ENCODE peak calls at places on chromosomes 1 and 21, in six cellular contexts. C is HCT116, A is uterus, V is left lung, M is neural progenitor cell, L is dorsolateral prefrontal cortex. G is an unnamed sample.

GRCh38 chr1:114435088-114435715 is 75.8 kb downstream of the TRIM33 start:
- DNase-seq in L (no peak), V (no peak), A (no peak), M (no peak), C (no peak), G (no peak)

GRCh38 chr1:207804746-207805468 is 53.1 kb downstream of the CD46 start:
- DNase-seq in C (no peak), A (no peak), L (no peak), M (no peak), V (no peak), G (no peak)

GRCh38 chr1:19597463-19598309 is 46.4 kb upstream of the NBL1 start:
- DNase-seq in A (no peak), M (no peak), L (no peak), V (no peak), C (peak), G (peak)

GRCh38 chr1:69888657-69889056 is 316.7 kb downstream of the LRRC40 start:
- DNase-seq in A (no peak), L (no peak), C (no peak), M (no peak), V (no peak), G (no peak)

GRCh38 chr1:9892563-9893528 is 17.2 kb downstream of the CTNNBIP1 start:
- DNase-seq in C (peak), V (no peak), M (peak), A (no peak), L (no peak), G (peak)

GRCh38 chr1:181062800-181063428 is 25.6 kb upstream of the IER5 start:
- DNase-seq in V (no peak), L (no peak), C (no peak), A (no peak), M (no peak), G (no peak)

GRCh38 chr1:228082975-228083870 is 715 bp downstream of the ARF1 start:
- DNase-seq in M (peak), V (peak), C (no peak), L (peak), A (peak), G (no peak)

GRCh38 chr21:43269461-43269860 is 100.7 kb downstream of the CRYAA start:
- DNase-seq in L (no peak), A (no peak), V (no peak), C (no peak), M (peak), G (no peak)

GRCh38 chr1:233300326-233300725 is 4.8 kb upstream of the PCNX2 start:
- DNase-seq in M (no peak), C (no peak), V (no peak), A (no peak), L (no peak), G (no peak)

GRCh38 chr1:44048816-44049215 is 17.6 kb upstream of the SLC6A9 start:
- DNase-seq in M (no peak), C (no peak), L (no peak), A (no peak), V (no peak), G (peak)

GRCh38 chr21:33229099-33229775 is 501 bp upstream of the IFNAR2 start:
- DNase-seq in V (no peak), C (no peak), M (no peak), A (no peak), L (no peak), G (no peak)

GRCh38 chr1:44829506-44830384 is 13.3 kb downstream of the PTCH2 start:
- DNase-seq in C (no peak), L (no peak), M (no peak), V (no peak), A (no peak), G (no peak)

GRCh38 chr21:31714741-31715365 is 17.1 kb downstream of the SCAF4 start:
- DNase-seq in M (no peak), L (no peak), A (no peak), V (no peak), C (no peak), G (no peak)

GRCh38 chr1:112698366-112699310 is 8.3 kb downstream of the RHOC start:
- DNase-seq in M (no peak), A (peak), V (peak), L (no peak), C (no peak), G (no peak)

GRCh38 chr1:8495928-8496401 is 178.1 kb downstream of the SLC45A1 start:
- DNase-seq in V (no peak), C (peak), A (no peak), L (no peak), M (no peak), G (no peak)

GRCh38 chr21:37006521-37007291 is at the start of gene RIPPLY3:
- DNase-seq in L (no peak), M (peak), A (no peak), V (peak), C (no peak), G (peak)

GRCh38 chr21:29154270-29154669 is 23.8 kb downstream of the MAP3K7CL start:
- DNase-seq in M (no peak), C (no peak), L (no peak), A (no peak), V (no peak), G (no peak)

GRCh38 chr1:61142726-61143500 is 60.6 kb downstream of the NFIA start:
- DNase-seq in A (no peak), V (no peak), M (no peak), L (no peak), C (no peak), G (no peak)

GRCh38 chr1:32705516-32705915 is 2.9 kb upstream of the SYNC start:
- DNase-seq in A (no peak), V (peak), M (no peak), C (no peak), L (no peak), G (no peak)

GRCh38 chr21:38380391-38381137 is 117.7 kb downstream of the ERG start:
- DNase-seq in A (no peak), M (no peak), L (no peak), V (no peak), C (no peak), G (peak)

GRCh38 chr1:204623365-204623893 is 62.1 kb downstream of the LRRN2 start:
- DNase-seq in V (no peak), M (peak), L (no peak), C (peak), A (peak), G (peak)

GRCh38 chr1:38134294-38134755 is 87.7 kb upstream of the POU3F1 start:
- DNase-seq in V (no peak), L (peak), A (no peak), C (no peak), M (no peak), G (no peak)

GRCh38 chr1:88985692-88986091 is 6.7 kb downstream of the KYAT3 start:
- DNase-seq in V (no peak), C (peak), M (no peak), L (no peak), A (no peak), G (no peak)

GRCh38 chr1:203328714-203329122 is 22.2 kb downstream of the FMOD start:
- DNase-seq in M (peak), V (no peak), L (no peak), A (no peak), C (no peak), G (peak)

GRCh38 chr1:106619080-106619826 is 437.2 kb upstream of the PRMT6 start:
- DNase-seq in L (no peak), A (no peak), V (peak), C (no peak), M (no peak), G (no peak)

GRCh38 chr1:191752342-191752741 is 405.9 kb upstream of the RGS18 start:
- DNase-seq in M (no peak), V (no peak), C (no peak), L (no peak), A (no peak), G (no peak)

GRCh38 chr1:37177230-37177864 is 143.0 kb upstream of the GRIK3 start:
- DNase-seq in L (no peak), M (peak), V (no peak), C (peak), A (no peak), G (no peak)

GRCh38 chr1:25111706-25112105 is 120.6 kb downstream of the SYF2 start:
- DNase-seq in M (no peak), L (no peak), C (no peak), A (no peak), V (no peak), G (no peak)

GRCh38 chr1:228155596-228156517 is 6.1 kb downstream of the GJC2 start:
- DNase-seq in A (no peak), L (no peak), V (peak), M (no peak), C (no peak), G (no peak)

GRCh38 chr1:8061673-8062386 is 35.7 kb upstream of the ERRFI1 start:
- DNase-seq in A (no peak), V (no peak), L (no peak), C (no peak), M (no peak), G (peak)

GRCh38 chr21:45974073-45975016 is 7.2 kb upstream of the COL6A1 start:
- DNase-seq in V (peak), L (peak), M (peak), C (peak), A (peak), G (peak)

GRCh38 chr1:88875595-88875994 is 15.8 kb downstream of the GTF2B start:
- DNase-seq in C (no peak), M (no peak), A (no peak), L (no peak), V (no peak), G (no peak)

GRCh38 chr1:212915245-212916091 is 34.9 kb upstream of the VASH2 start:
- DNase-seq in M (peak), L (no peak), V (no peak), A (peak), C (no peak), G (peak)

GRCh38 chr1:27561126-27561899 is 42.6 kb downstream of the AHDC1 start:
- DNase-seq in A (peak), V (no peak), M (peak), L (no peak), C (no peak), G (no peak)

GRCh38 chr1:205481279-205481617 is 23.2 kb upstream of the CDK18 start:
- DNase-seq in A (no peak), M (no peak), C (no peak), V (no peak), L (no peak), G (no peak)

GRCh38 chr1:172005856-172006255 is 164.6 kb downstream of the DNM3 start:
- DNase-seq in M (no peak), L (no peak), A (no peak), V (no peak), C (no peak), G (peak)

GRCh38 chr1:164695956-164696665 is 137.1 kb downstream of the PBX1 start:
- DNase-seq in M (no peak), L (no peak), C (no peak), A (no peak), V (no peak), G (peak)

DNA sequence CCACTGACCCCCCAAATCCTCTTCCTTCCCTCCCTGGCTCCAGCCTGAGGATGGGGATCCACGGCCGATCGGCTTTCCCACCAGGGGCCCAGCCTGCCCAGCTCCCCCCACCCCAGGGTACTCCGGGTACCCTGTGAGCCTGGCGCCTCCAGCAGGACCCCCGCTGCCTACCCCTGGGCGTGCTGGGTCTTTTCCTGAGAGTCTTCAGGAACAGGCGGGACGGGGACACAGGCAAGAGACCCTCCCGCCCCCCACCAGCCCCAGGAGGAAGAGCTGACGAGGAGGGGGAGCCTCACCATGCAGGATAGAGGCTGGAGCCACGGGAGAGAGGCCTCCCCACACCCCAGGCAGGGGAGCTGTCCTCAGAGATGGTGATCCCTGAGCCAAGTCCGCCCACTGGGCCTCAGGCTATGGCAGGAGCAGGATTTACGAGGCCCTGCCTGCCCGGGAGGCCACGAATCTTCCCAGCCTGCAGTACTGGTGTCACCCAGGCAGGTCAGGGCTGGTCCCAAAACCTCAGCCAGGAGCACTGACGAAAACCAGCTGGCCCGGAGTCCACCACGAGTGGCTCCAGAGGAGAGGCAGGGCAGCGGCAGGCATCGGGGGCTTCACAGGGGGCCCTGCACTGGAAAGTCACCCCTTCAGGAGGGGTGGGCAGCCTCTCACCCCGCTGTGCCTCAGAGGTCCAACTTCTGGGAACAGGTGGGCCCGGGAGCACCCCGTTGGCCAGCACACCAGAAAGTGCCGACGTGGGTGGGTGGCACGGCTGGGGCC is 58.0 kb downstream of the MEGF6 start:
- DNase-seq in V (no peak), L (no peak), A (peak), C (no peak), M (no peak), G (no peak)
- H3K27ac ChIP-seq in V (no peak), L (no peak), A (no peak), C (no peak), M (no peak), G (no peak)

GRCh38 chr21:44416193-44416592 is 39.1 kb upstream of the LRRC3 start:
- DNase-seq in V (peak), L (no peak), M (no peak), C (no peak), A (no peak), G (no peak)

GRCh38 chr21:44418108-44418875 is 37.0 kb upstream of the LRRC3 start:
- DNase-seq in C (no peak), V (peak), L (no peak), A (no peak), M (no peak), G (no peak)

GRCh38 chr21:44413566-44414290 is 41.6 kb upstream of the LRRC3 start:
- DNase-seq in C (no peak), M (no peak), L (no peak), A (no peak), V (peak), G (no peak)

GRCh38 chr21:44414291-44415072 is 40.8 kb upstream of the LRRC3 start:
- DNase-seq in L (peak), C (no peak), M (no peak), A (no peak), V (peak), G (no peak)

DNA sequence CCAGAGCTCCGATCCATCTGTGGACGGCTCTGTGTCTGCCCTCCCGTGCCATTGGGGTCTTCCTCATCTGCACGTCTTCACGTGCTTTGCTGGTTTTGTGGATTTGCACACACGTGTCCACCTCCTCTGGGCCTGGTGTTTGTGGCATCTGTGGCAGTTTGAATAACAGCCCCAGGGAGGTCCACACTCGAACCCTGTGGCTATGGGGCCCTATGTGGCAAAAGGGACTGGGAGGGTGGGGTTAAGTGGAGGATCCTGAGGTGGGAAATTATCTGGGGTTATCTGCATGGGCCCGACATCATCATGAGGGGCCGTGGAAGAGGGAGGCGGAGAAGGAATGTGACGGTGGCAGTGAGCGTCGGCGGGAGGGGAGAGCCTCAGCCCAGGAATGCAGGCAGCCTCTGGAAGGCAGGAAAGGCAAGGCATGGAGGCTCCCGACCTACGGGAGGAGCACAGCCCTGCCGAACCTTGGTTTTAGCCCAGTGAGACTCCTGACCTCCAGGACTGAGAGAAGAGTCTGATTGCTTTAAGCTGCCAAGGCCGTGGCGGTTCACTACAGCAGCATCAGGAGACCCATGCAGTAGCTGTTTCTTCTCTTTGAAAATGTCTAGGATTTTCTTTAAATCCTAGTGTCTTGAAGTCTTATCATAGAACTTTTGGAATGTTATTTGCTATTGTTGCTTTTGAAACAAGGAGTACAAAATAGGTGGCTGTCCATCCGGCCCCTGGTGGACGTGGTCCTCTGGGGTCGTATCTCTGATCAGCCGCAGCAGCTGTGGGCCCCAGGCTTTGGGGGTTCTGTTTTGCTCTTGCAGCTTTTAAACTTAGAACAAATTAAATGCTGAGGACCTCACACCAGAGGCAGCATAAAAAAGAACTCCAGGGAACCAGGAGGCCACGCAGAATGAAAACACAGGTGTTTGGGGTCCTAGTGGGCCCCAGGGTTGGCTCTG is 40.0 kb upstream of the LRRC3 start:
- DNase-seq in C (no peak), L (no peak), A (peak), M (peak), V (peak), G (no peak)
- H3K27ac ChIP-seq in C (no peak), L (no peak), A (no peak), M (no peak), V (no peak), G (no peak)

GRCh38 chr1:152461544-152461943 is 47.5 kb upstream of the CRNN start:
- DNase-seq in C (peak), V (no peak), M (peak), L (no peak), A (no peak), G (peak)

GRCh38 chr1:152458384-152459185 is 44.5 kb upstream of the CRNN start:
- DNase-seq in V (no peak), M (peak), A (peak), L (peak), C (peak), G (peak)

GRCh38 chr1:152457561-152457960 is 43.5 kb upstream of the CRNN start:
- DNase-seq in C (no peak), A (no peak), M (no peak), L (no peak), V (no peak), G (no peak)

GRCh38 chr1:152460529-152460899 is 46.5 kb upstream of the CRNN start:
- DNase-seq in C (no peak), A (no peak), M (no peak), V (no peak), L (no peak), G (no peak)

GRCh38 chr1:152459596-152460528 is 45.8 kb upstream of the CRNN start:
- DNase-seq in M (peak), L (peak), V (peak), A (peak), C (peak), G (peak)
- H3K27ac ChIP-seq in M (no peak), L (no peak), V (peak), A (no peak), C (no peak), G (no peak)

DNA sequence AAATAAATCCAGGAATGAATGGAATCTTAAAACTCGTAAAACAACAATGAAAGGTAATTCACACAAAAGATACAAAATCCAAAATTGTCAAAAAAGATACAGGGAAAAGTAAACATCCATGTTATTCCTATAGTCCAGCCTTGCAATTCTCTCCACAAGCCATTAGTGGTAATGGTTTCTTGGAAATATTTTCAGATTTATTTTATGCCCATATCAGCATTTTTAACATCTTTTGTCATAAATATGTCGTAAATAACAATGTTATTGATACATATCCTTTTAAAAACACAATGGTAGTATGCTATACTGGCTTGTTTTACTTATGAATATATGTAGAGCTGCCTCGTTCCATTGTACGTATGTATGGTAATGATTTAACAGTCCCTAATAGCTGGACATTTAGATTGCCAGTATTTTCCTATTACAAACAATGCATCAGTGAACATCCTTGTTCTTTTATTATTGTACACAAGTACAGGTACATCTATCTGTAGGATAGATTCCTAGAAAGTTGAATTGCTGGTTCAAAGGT is 30.6 kb downstream of the DNTTIP2 start:
- DNase-seq in L (no peak), C (no peak), V (no peak), A (no peak), M (no peak), G (no peak)
- H3K27ac ChIP-seq in L (peak), C (peak), V (peak), A (peak), M (no peak), G (peak)

GRCh38 chr1:209674957-209675566 is at the start of gene G0S2:
- DNase-seq in C (no peak), V (peak), L (peak), A (peak), M (peak), G (peak)
- H3K27ac ChIP-seq in C (no peak), V (peak), L (no peak), A (no peak), M (no peak), G (no peak)

DNA sequence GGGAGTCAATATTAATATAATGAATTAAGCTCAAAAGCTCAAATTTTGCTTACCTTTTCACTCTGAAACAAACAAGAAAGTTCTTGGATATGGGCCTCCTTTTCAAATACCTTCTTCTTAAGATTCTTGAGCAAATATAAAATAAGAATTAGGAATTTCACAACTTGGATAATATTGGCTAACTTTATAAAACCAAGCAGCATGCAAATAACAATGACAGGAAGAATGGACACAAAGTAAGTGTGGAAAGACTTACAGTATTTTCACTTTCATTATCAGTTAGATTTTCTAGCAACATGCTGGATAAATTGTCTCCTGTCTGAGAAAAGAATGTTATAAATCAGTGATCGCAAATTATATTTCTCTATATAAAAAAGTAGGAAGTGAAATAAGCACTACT is 13.2 kb downstream of the ODF2L start:
- DNase-seq in M (no peak), L (no peak), C (no peak), V (no peak), A (no peak), G (no peak)
- H3K27ac ChIP-seq in M (no peak), L (no peak), C (no peak), V (peak), A (peak), G (no peak)

GRCh38 chr1:182962554-182963115 is 9.7 kb upstream of the SHCBP1L start:
- DNase-seq in V (no peak), C (peak), L (peak), A (peak), M (peak), G (peak)
- H3K27ac ChIP-seq in V (peak), C (peak), L (no peak), A (peak), M (no peak), G (peak)

G was measured in astrocyte.